ENCODE peak calls at places on chromosomes 12 and 14, in four cellular contexts. One of them, this sample, is unnamed.

GRCh38 chr12:49296836-49297694 is 2.1 kb downstream of the PRPH start:
- DNase-seq in GM12864: no peak
- DNase-seq in astrocyte of the spinal cord: no peak
- DNase-seq in cardiac fibroblast: no peak
- DNase-seq in this sample: peak

GRCh38 chr14:75238728-75239455 is 39.7 kb upstream of the FOS start:
- DNase-seq in GM12864: no peak
- DNase-seq in astrocyte of the spinal cord: peak
- DNase-seq in cardiac fibroblast: no peak
- DNase-seq in this sample: no peak

GRCh38 chr12:106976668-106977067 is 10.3 kb downstream of the MTERF2 start:
- DNase-seq in GM12864: no peak
- DNase-seq in astrocyte of the spinal cord: no peak
- DNase-seq in cardiac fibroblast: peak
- DNase-seq in this sample: no peak

GRCh38 chr14:79583738-79584405 is 627.4 kb downstream of the DIO2 start:
- DNase-seq in GM12864: no peak
- DNase-seq in astrocyte of the spinal cord: peak
- DNase-seq in cardiac fibroblast: peak
- DNase-seq in this sample: no peak

GRCh38 chr14:100621806-100622205 is 34.6 kb upstream of the BEGAIN start:
- DNase-seq in GM12864: no peak
- DNase-seq in astrocyte of the spinal cord: no peak
- DNase-seq in cardiac fibroblast: no peak
- DNase-seq in this sample: no peak

GRCh38 chr14:101980700-101981099 is 16.3 kb downstream of the DYNC1H1 start:
- DNase-seq in GM12864: no peak
- DNase-seq in astrocyte of the spinal cord: peak
- DNase-seq in cardiac fibroblast: peak
- DNase-seq in this sample: peak

GRCh38 chr12:63362801-63363200 is 211.8 kb upstream of the AVPR1A start:
- DNase-seq in GM12864: no peak
- DNase-seq in astrocyte of the spinal cord: peak
- DNase-seq in cardiac fibroblast: peak
- DNase-seq in this sample: no peak

GRCh38 chr14:77040995-77041744 is 12.7 kb upstream of the IRF2BPL start:
- DNase-seq in GM12864: no peak
- DNase-seq in astrocyte of the spinal cord: no peak
- DNase-seq in cardiac fibroblast: no peak
- DNase-seq in this sample: no peak

GRCh38 chr14:74147571-74147970 is 62.8 kb downstream of the LIN52 start:
- DNase-seq in GM12864: no peak
- DNase-seq in astrocyte of the spinal cord: no peak
- DNase-seq in cardiac fibroblast: no peak
- DNase-seq in this sample: no peak

GRCh38 chr12:110253176-110253575 is 27.9 kb upstream of the ATP2A2 start:
- DNase-seq in GM12864: no peak
- DNase-seq in astrocyte of the spinal cord: peak
- DNase-seq in cardiac fibroblast: peak
- DNase-seq in this sample: no peak

GRCh38 chr12:125393569-125393968 is 328.3 kb downstream of the AACS start:
- DNase-seq in GM12864: no peak
- DNase-seq in astrocyte of the spinal cord: no peak
- DNase-seq in cardiac fibroblast: no peak
- DNase-seq in this sample: no peak

GRCh38 chr12:38490941-38491340 is 174.4 kb downstream of the ALG10B start:
- DNase-seq in GM12864: no peak
- DNase-seq in astrocyte of the spinal cord: no peak
- DNase-seq in cardiac fibroblast: no peak
- DNase-seq in this sample: no peak

GRCh38 chr14:95835331-95835730 is 41.3 kb upstream of the TUNAR start:
- DNase-seq in GM12864: peak
- DNase-seq in astrocyte of the spinal cord: no peak
- DNase-seq in cardiac fibroblast: no peak
- DNase-seq in this sample: peak

GRCh38 chr12:38162013-38162412 is 154.6 kb upstream of the ALG10B start:
- DNase-seq in GM12864: no peak
- DNase-seq in astrocyte of the spinal cord: no peak
- DNase-seq in cardiac fibroblast: no peak
- DNase-seq in this sample: no peak

GRCh38 chr14:61254803-61255526 is 26.2 kb downstream of the TMEM30B start:
- DNase-seq in GM12864: no peak
- DNase-seq in astrocyte of the spinal cord: no peak
- DNase-seq in cardiac fibroblast: no peak
- DNase-seq in this sample: no peak

GRCh38 chr12:23760495-23760894 is 189.0 kb downstream of the SOX5 start:
- DNase-seq in GM12864: no peak
- DNase-seq in astrocyte of the spinal cord: peak
- DNase-seq in cardiac fibroblast: peak
- DNase-seq in this sample: no peak

GRCh38 chr14:65025818-65026217 is 39.1 kb downstream of the FNTB start:
- DNase-seq in GM12864: no peak
- DNase-seq in astrocyte of the spinal cord: no peak
- DNase-seq in cardiac fibroblast: no peak
- DNase-seq in this sample: no peak

GRCh38 chr12:69779928-69780327 is 41.3 kb downstream of the RAB3IP start:
- DNase-seq in GM12864: peak
- DNase-seq in astrocyte of the spinal cord: peak
- DNase-seq in cardiac fibroblast: peak
- DNase-seq in this sample: no peak

DNA sequence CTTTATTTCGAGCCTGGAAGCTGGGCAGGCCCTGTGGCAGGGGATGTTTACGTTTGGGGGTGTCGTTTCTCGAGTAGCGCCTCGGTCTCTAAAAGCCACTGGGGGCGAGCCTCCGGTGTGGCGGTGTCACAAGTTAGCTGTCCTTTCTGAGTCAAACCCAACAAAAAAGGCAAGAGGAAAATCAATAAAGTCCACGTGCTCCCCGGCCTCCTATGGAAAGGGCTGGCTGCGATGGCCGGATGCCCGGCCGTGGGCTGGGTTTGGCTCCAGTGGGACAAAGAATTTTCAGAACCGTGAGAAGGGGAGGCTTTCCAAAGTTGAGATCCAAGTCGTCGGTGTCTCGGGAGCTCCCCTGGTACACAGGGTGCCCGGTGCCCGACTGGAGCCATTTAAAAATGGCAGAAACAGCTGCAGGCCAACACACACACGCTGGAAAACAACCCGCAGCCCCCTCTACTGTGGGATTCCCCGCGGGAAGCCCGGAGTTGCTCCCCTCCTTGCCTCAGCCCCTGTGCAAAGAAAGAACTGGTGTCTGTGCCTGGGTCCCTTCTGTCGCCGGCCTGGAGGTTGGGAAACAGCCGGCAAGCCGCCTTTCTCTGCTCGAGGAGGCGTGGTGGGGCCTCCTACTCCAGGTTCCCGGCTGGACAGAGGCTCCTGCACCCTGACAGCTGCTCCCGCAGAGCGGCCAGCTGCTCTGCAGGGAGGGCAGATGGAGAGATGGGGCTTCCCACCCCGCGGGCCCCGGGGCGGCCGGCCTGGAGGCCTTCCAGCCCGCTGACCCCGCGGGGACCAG is 1.9 kb downstream of the BCL7A start:
- DNase-seq in GM12864: no peak
- DNase-seq in astrocyte of the spinal cord: peak
- DNase-seq in cardiac fibroblast: peak
- DNase-seq in this sample: no peak
- H3K4me3 ChIP-seq in GM12864: peak
- H3K4me3 ChIP-seq in astrocyte of the spinal cord: peak
- H3K4me3 ChIP-seq in cardiac fibroblast: peak
- H3K4me3 ChIP-seq in this sample: peak

GRCh38 chr14:99245541-99246511 is 26.2 kb downstream of the BCL11B start:
- DNase-seq in GM12864: no peak
- DNase-seq in astrocyte of the spinal cord: no peak
- DNase-seq in cardiac fibroblast: no peak
- DNase-seq in this sample: no peak
- H3K4me3 ChIP-seq in GM12864: no peak
- H3K4me3 ChIP-seq in astrocyte of the spinal cord: no peak
- H3K4me3 ChIP-seq in cardiac fibroblast: no peak
- H3K4me3 ChIP-seq in this sample: no peak

GRCh38 chr12:98456583-98457573 is 58.5 kb upstream of the TMPO start:
- DNase-seq in GM12864: no peak
- DNase-seq in astrocyte of the spinal cord: peak
- DNase-seq in cardiac fibroblast: peak
- DNase-seq in this sample: peak
- H3K4me3 ChIP-seq in GM12864: no peak
- H3K4me3 ChIP-seq in astrocyte of the spinal cord: peak
- H3K4me3 ChIP-seq in cardiac fibroblast: peak
- H3K4me3 ChIP-seq in this sample: peak

DNA sequence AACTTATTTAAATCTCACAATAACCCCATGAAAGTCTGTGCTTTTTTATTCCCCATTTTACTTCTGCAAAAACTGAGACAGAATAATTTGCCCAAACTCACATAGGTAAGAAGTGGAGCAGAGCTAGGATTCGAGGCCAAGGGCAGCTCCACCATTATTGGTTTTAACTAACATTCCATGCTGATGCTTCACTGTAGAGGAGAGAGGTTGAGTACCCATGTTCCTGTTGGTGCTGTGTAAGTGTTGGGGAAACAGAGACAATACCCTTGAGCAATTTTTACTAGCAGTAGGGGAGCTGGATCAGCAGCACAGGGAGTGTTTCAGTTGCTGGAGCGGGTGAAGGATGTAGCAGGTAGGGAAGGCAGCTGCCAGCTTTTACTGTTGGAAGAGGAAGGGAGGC is 21.1 kb downstream of the RASSF8 start:
- DNase-seq in GM12864: no peak
- DNase-seq in astrocyte of the spinal cord: peak
- DNase-seq in cardiac fibroblast: peak
- DNase-seq in this sample: no peak
- H3K4me3 ChIP-seq in GM12864: no peak
- H3K4me3 ChIP-seq in astrocyte of the spinal cord: no peak
- H3K4me3 ChIP-seq in cardiac fibroblast: no peak
- H3K4me3 ChIP-seq in this sample: no peak

DNA sequence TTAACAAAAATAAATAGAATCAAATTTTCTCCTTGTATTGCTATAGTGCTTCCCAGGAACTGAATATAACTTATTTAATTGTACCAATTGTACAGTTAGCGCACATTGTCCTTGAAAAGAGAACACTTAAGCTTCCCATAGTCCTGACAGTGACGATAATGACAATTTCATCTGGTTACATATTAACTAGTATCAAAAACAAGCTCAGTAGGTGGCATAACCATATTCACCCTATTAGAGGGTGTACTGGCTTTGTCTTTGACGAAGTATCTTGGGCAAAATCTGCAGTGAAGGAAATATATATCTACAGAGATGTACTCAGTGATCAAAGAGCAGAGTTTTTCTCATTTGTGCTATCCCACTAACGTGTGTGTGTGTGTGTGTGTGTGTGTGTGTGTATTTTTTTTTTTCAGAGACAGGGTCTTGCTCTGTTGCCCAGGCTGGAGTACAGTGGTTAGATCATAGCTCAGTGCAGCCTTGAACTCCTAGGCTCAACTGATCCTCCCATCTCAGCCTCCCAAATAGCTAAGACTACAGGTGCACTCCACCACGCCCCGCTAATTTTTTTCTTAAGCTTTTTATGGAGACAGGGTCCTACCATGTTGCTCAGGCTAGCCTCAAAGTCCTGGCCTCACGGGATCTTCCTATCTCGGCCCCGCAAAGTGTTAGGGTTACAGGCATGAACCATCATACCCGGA is 4.9 kb upstream of the A2M start:
- DNase-seq in GM12864: no peak
- DNase-seq in astrocyte of the spinal cord: no peak
- DNase-seq in cardiac fibroblast: no peak
- DNase-seq in this sample: no peak
- H3K4me3 ChIP-seq in GM12864: no peak
- H3K4me3 ChIP-seq in astrocyte of the spinal cord: no peak
- H3K4me3 ChIP-seq in cardiac fibroblast: no peak
- H3K4me3 ChIP-seq in this sample: no peak

GRCh38 chr12:71686658-71687025 is 760 bp downstream of the TMEM19 start:
- DNase-seq in GM12864: no peak
- DNase-seq in astrocyte of the spinal cord: no peak
- DNase-seq in cardiac fibroblast: peak
- DNase-seq in this sample: no peak
- H3K4me3 ChIP-seq in GM12864: peak
- H3K4me3 ChIP-seq in astrocyte of the spinal cord: peak
- H3K4me3 ChIP-seq in cardiac fibroblast: peak
- H3K4me3 ChIP-seq in this sample: peak

DNA sequence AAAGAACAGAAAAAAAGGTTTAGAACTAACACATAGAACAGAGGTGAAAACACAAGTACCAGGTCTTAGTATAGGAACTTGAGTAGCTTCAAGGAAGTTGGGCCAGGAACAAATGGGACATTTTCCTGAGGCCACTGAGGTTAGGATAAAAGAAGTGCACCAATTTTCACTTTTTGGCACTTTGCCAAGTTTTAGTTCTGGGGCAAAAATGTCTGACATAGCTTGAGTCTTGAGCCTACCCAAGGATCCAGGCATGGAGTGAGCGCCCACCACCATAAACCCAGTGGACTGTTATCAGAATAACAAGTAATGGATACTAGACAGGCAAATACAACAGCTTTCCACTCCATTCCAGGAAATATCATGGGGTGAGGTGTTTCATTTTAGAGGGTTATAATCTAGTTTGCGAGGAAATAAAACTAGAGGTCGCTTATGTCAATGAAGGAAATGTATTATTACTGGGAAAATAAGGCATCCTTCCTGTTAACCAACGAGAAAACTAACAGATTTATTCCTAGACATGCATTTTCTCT is 199.7 kb upstream of the HMGA2 start:
- DNase-seq in GM12864: no peak
- DNase-seq in astrocyte of the spinal cord: no peak
- DNase-seq in cardiac fibroblast: no peak
- DNase-seq in this sample: no peak
- H3K4me3 ChIP-seq in GM12864: no peak
- H3K4me3 ChIP-seq in astrocyte of the spinal cord: no peak
- H3K4me3 ChIP-seq in cardiac fibroblast: no peak
- H3K4me3 ChIP-seq in this sample: no peak